ENCODE peak calls at places on chromosomes 6 and 20, in nine cellular contexts. G is sigmoid colon, Q is adrenal gland, M is fibroblast of lung, E is lung, V is mammary epithelial cell, C is PC-3, P is fibroblast of pulmonary artery, U is IMR-90. X is an unnamed sample.

GRCh38 chr20:3068986-3069900 is 2.2 kb upstream of the OXT start:
- DNase-seq in M (peak), V (no peak), P (no peak), Q (peak), U (peak), C (peak), G (no peak), E (no peak), X (no peak)

GRCh38 chr6:127516676-127517273 is 2.4 kb downstream of the MTCL3 start:
- DNase-seq in M (peak), P (peak), U (peak), V (peak), G (no peak), E (no peak), C (peak), Q (peak), X (peak)

GRCh38 chr6:137240168-137240567 is 21.0 kb upstream of the IFNGR1 start:
- DNase-seq in M (peak), E (peak), C (no peak), U (peak), Q (peak), V (peak), G (peak), P (peak), X (peak)

GRCh38 chr20:49569403-49570115 is 1.6 kb upstream of the PTGIS start:
- DNase-seq in E (no peak), U (peak), P (no peak), Q (peak), G (peak), C (no peak), M (no peak), V (no peak), X (peak)

GRCh38 chr20:12110711-12111110 is 193.0 kb downstream of the BTBD3 start:
- DNase-seq in G (no peak), Q (no peak), C (no peak), M (no peak), P (peak), E (no peak), V (no peak), U (no peak), X (no peak)

GRCh38 chr6:53165333-53165732 is 16.7 kb upstream of the GCM1 start:
- DNase-seq in U (peak), C (no peak), P (no peak), Q (no peak), G (no peak), M (peak), V (no peak), E (no peak), X (no peak)

GRCh38 chr6:102895683-102896082 is 1502.2 kb downstream of the GRIK2 start:
- DNase-seq in M (no peak), E (no peak), C (no peak), U (no peak), V (no peak), Q (no peak), P (no peak), G (no peak), X (no peak)

GRCh38 chr6:133854633-133855598 is 34.0 kb upstream of the TCF21 start:
- DNase-seq in M (no peak), E (no peak), P (no peak), Q (no peak), C (no peak), U (no peak), V (no peak), G (no peak), X (no peak)

GRCh38 chr6:22952076-22952475 is 382.7 kb downstream of the HDGFL1 start:
- DNase-seq in P (no peak), U (peak), E (no peak), C (no peak), M (peak), Q (no peak), G (no peak), V (no peak), X (no peak)

GRCh38 chr6:27297857-27298730 is 14.0 kb downstream of the POM121L2 start:
- DNase-seq in E (no peak), V (peak), U (peak), G (no peak), C (peak), Q (no peak), P (peak), M (peak), X (peak)

GRCh38 chr6:43081043-43081442 is 4.9 kb downstream of the PTK7 start:
- DNase-seq in U (no peak), M (no peak), G (no peak), P (no peak), V (no peak), E (no peak), C (no peak), Q (no peak), X (no peak)

GRCh38 chr20:47493175-47493953 is 8.3 kb upstream of the NCOA3 start:
- DNase-seq in M (peak), V (peak), E (peak), Q (peak), C (peak), G (peak), U (peak), P (peak), X (peak)

GRCh38 chr20:33852971-33853813 is 42.0 kb downstream of the CHMP4B start:
- DNase-seq in P (no peak), C (no peak), V (no peak), Q (no peak), G (no peak), M (no peak), E (no peak), U (no peak), X (no peak)

GRCh38 chr6:134999107-134999506 is 49.2 kb upstream of the ALDH8A1 start:
- DNase-seq in G (no peak), Q (no peak), C (no peak), E (no peak), M (no peak), P (no peak), U (no peak), V (no peak), X (no peak)

GRCh38 chr20:46639587-46639986 is 11.7 kb downstream of the SLC13A3 start:
- DNase-seq in C (no peak), U (no peak), Q (no peak), V (no peak), P (no peak), E (no peak), G (no peak), M (no peak), X (no peak)

GRCh38 chr20:46563170-46563847 is 12.9 kb upstream of the OCSTAMP start:
- DNase-seq in E (no peak), U (no peak), V (no peak), M (no peak), P (no peak), C (no peak), Q (no peak), G (no peak), X (no peak)

GRCh38 chr6:136173519-136174507 is 76.3 kb downstream of the MTFR2 start:
- DNase-seq in Q (peak), G (no peak), P (peak), V (no peak), M (peak), C (no peak), U (peak), E (peak), X (peak)

GRCh38 chr6:25366785-25367657 is 87.8 kb downstream of the CARMIL1 start:
- DNase-seq in M (no peak), Q (no peak), P (peak), V (peak), C (peak), U (no peak), G (no peak), E (no peak), X (peak)

GRCh38 chr6:44267252-44267651 is 1.9 kb upstream of the NFKBIE start:
- DNase-seq in M (no peak), V (no peak), U (no peak), P (no peak), C (no peak), G (no peak), Q (no peak), E (no peak), X (no peak)

GRCh38 chr6:70282906-70283461 is 19.9 kb downstream of the COL9A1 start:
- DNase-seq in G (no peak), C (no peak), M (no peak), E (no peak), V (no peak), U (no peak), P (no peak), Q (no peak), X (no peak)

GRCh38 chr6:166830185-166830890 is 126.0 kb downstream of the RNASET2 start:
- DNase-seq in M (no peak), C (no peak), Q (no peak), V (no peak), G (no peak), P (no peak), U (no peak), E (no peak), X (no peak)

GRCh38 chr6:148518371-148519156 is 175.9 kb downstream of the SASH1 start:
- DNase-seq in P (no peak), U (no peak), G (peak), V (no peak), E (no peak), M (no peak), C (no peak), Q (no peak), X (no peak)

GRCh38 chr6:16205377-16206144 is 32.8 kb upstream of the GMPR start:
- DNase-seq in Q (no peak), M (peak), G (no peak), U (peak), V (no peak), C (no peak), P (peak), E (no peak), X (peak)

GRCh38 chr6:44432726-44433125 is 45.2 kb downstream of the CDC5L start:
- DNase-seq in Q (no peak), E (no peak), P (no peak), U (no peak), G (no peak), C (no peak), V (no peak), M (no peak), X (no peak)

GRCh38 chr6:70398783-70399730 is 14.3 kb upstream of the FAM135A start:
- DNase-seq in G (no peak), E (peak), M (peak), Q (no peak), U (peak), P (peak), C (peak), V (peak), X (peak)

GRCh38 chr6:324729-325125 is 32.4 kb downstream of the DUSP22 start:
- DNase-seq in Q (no peak), P (no peak), M (no peak), C (no peak), V (no peak), G (peak), U (no peak), E (no peak), X (no peak)

GRCh38 chr6:112286010-112286409 is 31.6 kb upstream of the LAMA4 start:
- DNase-seq in P (no peak), V (no peak), U (no peak), G (no peak), E (no peak), M (no peak), Q (no peak), C (no peak), X (no peak)

GRCh38 chr20:64212750-64213149 is 42.8 kb upstream of the PCMTD2 start:
- DNase-seq in V (no peak), G (peak), Q (peak), P (peak), U (peak), M (peak), C (no peak), E (no peak), X (peak)

GRCh38 chr20:44355503-44356352 is at the start of gene HNF4A:
- DNase-seq in P (no peak), C (no peak), U (no peak), G (no peak), E (no peak), M (no peak), V (no peak), Q (no peak), X (no peak)

GRCh38 chr20:44357020-44357419 is 1.5 kb downstream of the HNF4A start:
- DNase-seq in P (no peak), V (no peak), Q (peak), M (no peak), E (no peak), G (no peak), C (no peak), U (no peak), X (no peak)

GRCh38 chr20:44356353-44356723 is 839 bp downstream of the HNF4A start:
- DNase-seq in V (no peak), C (no peak), E (no peak), U (no peak), G (no peak), M (no peak), P (peak), Q (no peak), X (no peak)

GRCh38 chr20:44357555-44358130 is 2.1 kb downstream of the HNF4A start:
- DNase-seq in C (no peak), U (no peak), V (no peak), P (peak), M (peak), E (no peak), G (no peak), Q (peak), X (no peak)

DNA sequence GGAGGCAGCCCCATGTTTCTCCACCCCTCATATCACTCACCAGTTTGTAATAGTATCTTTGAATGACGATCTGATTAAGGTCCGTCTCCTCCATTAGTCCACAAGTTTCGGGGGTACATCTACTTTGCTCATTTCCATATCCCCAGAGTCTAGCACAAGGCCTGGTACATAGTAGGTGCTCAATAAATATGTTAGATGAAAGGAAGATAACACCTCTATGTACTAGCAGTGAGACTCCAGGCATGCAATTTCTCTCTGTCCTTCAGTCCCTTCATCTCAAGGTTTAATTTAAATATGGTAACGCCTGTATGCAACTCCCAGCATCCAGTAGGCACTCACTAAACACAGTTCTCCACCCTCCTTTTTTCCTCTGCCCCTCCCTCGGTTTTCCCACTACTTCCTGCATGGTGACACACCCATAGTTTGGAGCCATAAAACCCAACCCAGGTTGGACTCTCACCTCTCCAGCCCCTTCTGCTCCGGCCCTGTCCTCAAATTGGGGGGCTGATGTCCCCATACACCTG is 458 bp upstream of the HNF4A start:
- DNase-seq in P (no peak), V (no peak), G (no peak), E (no peak), U (no peak), Q (no peak), C (no peak), M (no peak), X (no peak)
- H3K4me3 ChIP-seq in P (no peak), V (no peak), G (no peak), E (no peak), U (no peak), Q (no peak), C (no peak), M (no peak), X (no peak)

GRCh38 chr6:161200610-161201201 is 73.2 kb downstream of the AGPAT4 start:
- DNase-seq in M (no peak), P (no peak), E (no peak), Q (peak), C (no peak), G (no peak), V (no peak), U (no peak), X (no peak)
- TF ChIP-seq CTCF in M (no peak), P (peak), E (no peak), Q (no peak), C (peak), G (no peak), V (no peak), U (peak), X (no peak)

GRCh38 chr6:131281471-131282270 is 146.4 kb downstream of the AKAP7 start:
- DNase-seq in U (peak), G (no peak), E (no peak), P (peak), M (peak), V (no peak), Q (peak), C (no peak), X (peak)
- H3K4me3 ChIP-seq in U (no peak), G (no peak), E (no peak), P (no peak), M (no peak), V (no peak), Q (no peak), C (no peak), X (no peak)

GRCh38 chr20:59837623-59838394 is 95.6 kb downstream of the SYCP2 start:
- DNase-seq in E (no peak), G (no peak), Q (no peak), V (no peak), P (no peak), C (peak), M (no peak), U (no peak), X (no peak)
- TF ChIP-seq CTCF in E (no peak), G (no peak), Q (no peak), V (no peak), P (no peak), C (no peak), M (no peak), U (no peak), X (no peak)

GRCh38 chr20:51162015-51162414 is 139.1 kb upstream of the KCNG1 start:
- DNase-seq in P (no peak), Q (no peak), M (no peak), U (no peak), C (no peak), E (no peak), G (no peak), V (no peak), X (no peak)

GRCh38 chr20:51159303-51159702 is 136.4 kb upstream of the KCNG1 start:
- DNase-seq in M (no peak), E (peak), Q (peak), U (no peak), G (no peak), V (no peak), C (no peak), P (no peak), X (no peak)

GRCh38 chr20:51158226-51158625 is 135.3 kb upstream of the KCNG1 start:
- DNase-seq in E (peak), M (no peak), C (no peak), P (no peak), V (no peak), U (no peak), Q (no peak), G (no peak), X (no peak)

GRCh38 chr20:51160011-51160410 is 137.1 kb upstream of the KCNG1 start:
- DNase-seq in Q (no peak), G (no peak), E (no peak), M (no peak), P (no peak), C (no peak), V (no peak), U (no peak), X (no peak)

GRCh38 chr20:51160821-51161220 is 137.9 kb upstream of the KCNG1 start:
- DNase-seq in P (no peak), Q (no peak), U (no peak), G (no peak), C (no peak), E (no peak), M (no peak), V (no peak), X (no peak)
- H3K4me3 ChIP-seq in P (no peak), Q (no peak), U (no peak), G (no peak), C (no peak), E (no peak), M (no peak), V (no peak), X (no peak)

GRCh38 chr6:12504325-12504966 is 212.1 kb upstream of the PHACTR1 start:
- DNase-seq in M (no peak), P (peak), V (peak), E (no peak), Q (no peak), U (peak), C (peak), G (no peak), X (peak)
- TF ChIP-seq CTCF in M (peak), P (peak), V (peak), E (no peak), Q (peak), U (peak), C (peak), G (no peak), X (peak)